ENCODE peak calls at places on chromosomes 4 and X, in seven cellular contexts. A, R, Y, W, L, O and N are unnamed samples.

GRCh38 chr4:8160572-8160971 is 2.0 kb upstream of the ABLIM2 start:
- DNase-seq in A (no peak), O (no peak), W (no peak), L (no peak), R (no peak), Y (no peak), N (no peak)

GRCh38 chr4:63563288-63564014 is 845.8 kb downstream of the TECRL start:
- DNase-seq in A (no peak), L (peak), O (no peak), Y (no peak), R (no peak), W (peak), N (no peak)

GRCh38 chr4:169620846-169621228 is 459 bp downstream of the CLCN3 start:
- DNase-seq in W (no peak), Y (no peak), A (no peak), O (peak), L (peak), R (no peak), N (no peak)

GRCh38 chrX:69503228-69503834 is 795 bp upstream of the NALF2 start:
- DNase-seq in L (no peak), W (no peak), O (no peak), A (peak), R (peak), Y (no peak), N (no peak)

GRCh38 chr4:20773144-20773997 is 73.1 kb downstream of the PACRGL start:
- DNase-seq in R (peak), L (peak), A (peak), Y (peak), W (peak), O (peak), N (no peak)

GRCh38 chrX:25523574-25523973 is 507.8 kb upstream of the ARX start:
- DNase-seq in W (peak), A (peak), L (peak), R (peak), Y (peak), O (no peak), N (no peak)

GRCh38 chr4:79121875-79122358 is 182.7 kb upstream of the PAQR3 start:
- DNase-seq in R (no peak), O (no peak), A (no peak), Y (no peak), W (no peak), L (no peak), N (no peak)

GRCh38 chrX:106168107-106168506 is at the start of gene PWWP3B:
- DNase-seq in O (peak), A (peak), L (peak), W (peak), R (peak), Y (peak), N (no peak)

GRCh38 chrX:110852180-110852579 is 56.6 kb upstream of the CHRDL1 start:
- DNase-seq in Y (peak), R (peak), O (no peak), L (peak), A (peak), W (peak), N (no peak)

GRCh38 chr4:70737006-70737405 is 15.2 kb downstream of the RUFY3 start:
- DNase-seq in A (peak), O (no peak), R (no peak), L (no peak), Y (no peak), W (no peak), N (no peak)

GRCh38 chrX:18574591-18574990 is 97.3 kb downstream of the RS1 start:
- DNase-seq in L (peak), O (no peak), Y (peak), A (peak), W (peak), R (peak), N (no peak)

GRCh38 chrX:133776072-133776471 is 209.3 kb downstream of the GPC3 start:
- DNase-seq in Y (peak), R (no peak), W (peak), L (peak), A (peak), O (peak), N (no peak)

GRCh38 chr4:106569151-106570029 is 200.8 kb upstream of the GIMD1 start:
- DNase-seq in L (no peak), A (no peak), W (peak), Y (peak), O (no peak), R (no peak), N (no peak)

GRCh38 chrX:24838624-24839023 is 144.9 kb downstream of the POLA1 start:
- DNase-seq in L (peak), R (peak), O (no peak), Y (peak), W (peak), A (peak), N (no peak)

GRCh38 chrX:20432048-20432447 is 165.3 kb upstream of the RPS6KA3 start:
- DNase-seq in R (peak), O (no peak), A (peak), W (peak), L (peak), Y (no peak), N (no peak)

GRCh38 chr4:40606239-40606767 is 23.4 kb downstream of the RBM47 start:
- DNase-seq in O (no peak), Y (no peak), L (no peak), A (no peak), R (no peak), W (no peak), N (no peak)

GRCh38 chrX:66676990-66677389 is 38.1 kb upstream of the EDA2R start:
- DNase-seq in A (peak), O (no peak), R (peak), Y (peak), W (peak), L (peak), N (no peak)

GRCh38 chr4:156109943-156110925 is 156.6 kb upstream of the CTSO start:
- DNase-seq in O (no peak), Y (peak), L (peak), R (peak), W (peak), A (peak), N (no peak)

GRCh38 chrX:97238632-97239031 is 354.9 kb downstream of the RPA4 start:
- DNase-seq in R (peak), Y (peak), L (peak), W (peak), O (no peak), A (peak), N (no peak)

GRCh38 chr4:28686618-28687017 is 1826.0 kb downstream of the STIM2 start:
- DNase-seq in Y (no peak), O (peak), R (peak), L (peak), W (peak), A (peak), N (no peak)

GRCh38 chr4:128328106-128328505 is 40.5 kb upstream of the PGRMC2 start:
- DNase-seq in O (no peak), A (no peak), Y (no peak), R (no peak), W (no peak), L (no peak), N (no peak)

GRCh38 chrX:45454235-45454634 is 253.6 kb upstream of the DIPK2B start:
- DNase-seq in L (no peak), R (no peak), Y (no peak), A (no peak), W (no peak), O (no peak), N (no peak)

GRCh38 chrX:6021316-6022091 is 207.2 kb downstream of the NLGN4X start:
- DNase-seq in W (peak), A (peak), O (peak), L (peak), R (peak), Y (no peak), N (no peak)

GRCh38 chr4:153116101-153116680 is 88.1 kb upstream of the TRIM2 start:
- DNase-seq in L (no peak), R (no peak), O (no peak), A (no peak), Y (no peak), W (no peak), N (no peak)

GRCh38 chrX:72126048-72126415 is 5.7 kb downstream of the RTL5 start:
- DNase-seq in O (no peak), R (peak), W (no peak), L (peak), Y (no peak), A (peak), N (no peak)

GRCh38 chr4:92270908-92271307 is 32.9 kb upstream of the GRID2 start:
- DNase-seq in A (peak), O (no peak), L (peak), W (no peak), Y (no peak), R (peak), N (no peak)

GRCh38 chrX:39772057-39772832 is 325.5 kb downstream of the BCOR start:
- DNase-seq in Y (peak), O (no peak), R (no peak), L (no peak), A (peak), W (peak), N (no peak)

GRCh38 chr4:19216495-19216894 is 1035.2 kb upstream of the SLIT2 start:
- DNase-seq in A (no peak), R (no peak), O (no peak), L (no peak), W (no peak), Y (no peak), N (no peak)

GRCh38 chr4:77052352-77052751 is 23.4 kb downstream of the CCNI start:
- DNase-seq in Y (peak), R (peak), A (peak), L (peak), W (peak), O (peak), N (peak)

GRCh38 chr4:6889736-6890324 is 19.8 kb upstream of the TBC1D14 start:
- DNase-seq in Y (no peak), W (no peak), L (no peak), O (no peak), A (no peak), R (no peak), N (no peak)

GRCh38 chr4:138890921-138891570 is 124.5 kb upstream of the NOCT start:
- DNase-seq in Y (no peak), R (no peak), W (no peak), O (no peak), A (no peak), L (no peak), N (no peak)

GRCh38 chr4:13903061-13903460 is 275.5 kb upstream of the BOD1L1 start:
- DNase-seq in W (peak), L (no peak), A (no peak), R (no peak), Y (no peak), O (no peak), N (no peak)

GRCh38 chr4:127120706-127121105 is 512.1 kb upstream of the INTU start:
- DNase-seq in L (no peak), R (no peak), Y (no peak), A (no peak), O (no peak), W (no peak), N (no peak)

GRCh38 chr4:127126718-127127117 is 506.0 kb upstream of the INTU start:
- DNase-seq in Y (no peak), L (no peak), W (no peak), O (no peak), A (no peak), R (no peak), N (no peak)

GRCh38 chr4:127124919-127125318 is 507.8 kb upstream of the INTU start:
- DNase-seq in O (no peak), Y (no peak), R (peak), A (peak), W (peak), L (peak), N (no peak)
- TF ChIP-seq CTCF in O (no peak), Y (no peak), R (no peak), A (no peak), W (peak), L (peak), N (no peak)

GRCh38 chr4:145482209-145483021 is 762 bp downstream of the SMAD1 start:
- DNase-seq in R (peak), O (peak), A (peak), Y (peak), L (peak), W (peak), N (peak)
- TF ChIP-seq CTCF in R (no peak), O (no peak), A (peak), Y (no peak), L (no peak), W (no peak), N (no peak)

GRCh38 chr4:175252642-175253041 is 334.5 kb downstream of the ADAM29 start:
- DNase-seq in L (no peak), R (no peak), O (no peak), Y (no peak), W (no peak), A (no peak), N (no peak)

GRCh38 chr4:175253184-175253902 is 335.2 kb downstream of the ADAM29 start:
- DNase-seq in Y (no peak), R (peak), A (no peak), O (no peak), L (peak), W (peak), N (no peak)
- TF ChIP-seq CTCF in Y (no peak), R (peak), A (no peak), O (no peak), L (peak), W (peak), N (no peak)

DNA sequence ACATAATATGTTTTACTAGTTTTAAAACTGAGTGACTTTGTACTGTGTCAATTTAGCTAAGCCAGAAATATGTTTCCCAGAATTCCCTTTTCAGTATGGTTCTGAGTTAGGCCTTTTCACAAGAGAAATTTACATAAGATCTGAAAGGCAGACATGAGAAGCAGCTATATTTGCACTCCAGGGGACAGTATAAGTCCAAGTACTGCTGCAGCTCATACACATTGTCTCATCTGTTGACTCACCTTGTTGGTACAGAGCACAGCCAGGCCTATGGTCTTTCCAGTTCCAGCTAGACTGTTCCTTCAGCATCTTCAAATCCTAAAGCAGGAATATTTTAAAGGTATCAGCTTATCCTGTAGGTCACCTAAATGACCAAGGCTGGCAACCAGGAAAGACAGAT is 53.5 kb downstream of the BMP3 start:
- DNase-seq in A (peak), L (peak), O (no peak), Y (peak), R (peak), W (peak), N (no peak)
- TF ChIP-seq CTCF in A (peak), L (peak), O (peak), Y (no peak), R (peak), W (peak), N (no peak)

GRCh38 chr4:95694411-95694810 is 145.5 kb upstream of the PDHA2 start:
- DNase-seq in R (peak), Y (peak), O (no peak), L (no peak), W (peak), A (no peak), N (no peak)

GRCh38 chr4:95693594-95693993 is 144.8 kb upstream of the UNC5C start:
- DNase-seq in R (peak), W (peak), Y (no peak), A (peak), L (peak), O (no peak), N (no peak)
- TF ChIP-seq CTCF in R (peak), W (peak), Y (no peak), A (peak), L (peak), O (no peak), N (no peak)

GRCh38 chrX:29233592-29234179 is 646.4 kb downstream of the IL1RAPL1 start:
- DNase-seq in O (no peak), R (no peak), A (no peak), L (no peak), W (no peak), Y (no peak), N (no peak)

GRCh38 chrX:29229802-29230201 is 642.6 kb downstream of the IL1RAPL1 start:
- DNase-seq in R (no peak), O (no peak), W (peak), Y (no peak), L (no peak), A (no peak), N (no peak)

DNA sequence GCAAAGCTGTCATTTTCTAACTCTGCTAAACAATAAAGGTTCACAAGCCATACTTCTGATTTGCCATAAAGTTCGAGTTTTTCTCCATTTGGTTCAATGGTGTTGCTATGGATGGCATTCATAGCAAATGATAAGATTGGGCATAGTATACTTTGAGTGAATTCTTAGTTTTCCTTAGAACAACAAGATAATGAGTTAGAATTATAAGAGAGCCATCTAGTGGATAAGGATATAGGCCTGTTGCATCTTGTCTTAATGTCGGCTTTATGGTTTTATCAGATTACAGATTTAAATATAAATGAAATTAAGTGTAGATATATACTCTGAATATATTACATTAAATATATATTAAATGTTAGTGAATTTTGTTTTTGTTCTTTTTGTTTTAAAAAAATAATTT is 644.6 kb downstream of the IL1RAPL1 start:
- DNase-seq in W (peak), Y (no peak), O (no peak), A (peak), R (peak), L (peak), N (no peak)
- TF ChIP-seq CTCF in W (no peak), Y (no peak), O (peak), A (peak), R (peak), L (peak), N (no peak)

DNA sequence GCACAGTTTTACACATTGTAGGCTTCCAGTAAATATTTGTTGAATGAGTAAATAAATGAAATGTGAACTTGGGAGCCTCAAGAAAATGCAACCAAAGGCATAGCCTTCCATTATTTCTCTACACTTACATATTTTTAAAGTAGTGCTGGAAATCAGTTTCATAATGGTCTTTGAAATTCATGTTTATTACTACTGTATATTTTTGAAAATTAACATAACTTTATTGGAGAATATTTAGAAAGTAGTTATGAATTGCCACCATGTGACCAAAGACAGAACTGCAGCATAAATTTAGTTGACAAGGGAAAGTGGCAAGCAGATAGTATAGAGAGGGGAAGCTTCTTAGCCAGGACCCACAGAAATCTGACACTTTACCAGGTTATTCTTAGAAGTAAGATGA is 6.4 kb downstream of the TCEAL8 start:
- DNase-seq in A (peak), W (peak), L (peak), O (no peak), R (peak), Y (no peak), N (no peak)
- TF ChIP-seq CTCF in A (peak), W (peak), L (peak), O (peak), R (peak), Y (peak), N (no peak)

DNA sequence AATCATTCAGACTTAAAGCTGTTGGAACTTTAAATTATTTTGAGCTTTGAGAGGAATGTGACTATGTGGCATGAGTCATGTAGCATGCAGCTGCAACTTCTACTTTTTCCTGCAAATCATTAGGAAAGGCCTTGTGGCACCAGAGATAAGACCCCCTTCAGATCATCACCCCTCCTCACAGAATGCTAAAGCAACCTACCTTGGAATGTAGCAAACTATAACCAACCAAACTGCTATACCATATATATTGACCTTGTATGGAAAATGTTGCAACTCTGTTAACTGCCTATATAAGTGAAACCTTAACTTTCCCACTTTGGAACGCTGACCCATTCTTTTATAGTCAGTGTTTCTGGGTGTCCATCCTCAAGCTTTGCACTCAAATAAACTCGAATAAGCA is 32.0 kb downstream of the ATXN3L start:
- DNase-seq in A (peak), Y (no peak), O (no peak), L (peak), R (peak), W (no peak), N (no peak)
- TF ChIP-seq CTCF in A (no peak), Y (no peak), O (no peak), L (no peak), R (no peak), W (no peak), N (no peak)

DNA sequence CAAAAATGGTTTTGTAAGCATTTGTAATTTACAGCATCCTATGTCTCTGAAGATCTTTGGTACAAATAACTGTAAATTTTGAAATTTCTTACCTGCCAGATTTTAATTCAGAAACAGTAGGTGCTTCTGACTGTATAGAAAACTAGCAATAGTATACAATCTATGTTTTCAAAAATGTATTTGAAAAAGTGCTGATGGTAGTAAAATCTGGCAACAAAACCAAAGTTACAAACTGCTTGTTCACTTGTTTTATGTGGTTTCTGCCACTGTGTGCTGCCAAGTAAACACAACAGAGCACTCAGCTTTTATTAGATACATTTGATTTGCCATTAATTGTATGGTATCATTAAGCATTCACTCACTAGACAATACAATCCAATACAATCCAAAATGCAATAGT is 206.1 kb downstream of the CPE start:
- DNase-seq in W (no peak), O (no peak), R (no peak), A (no peak), L (no peak), Y (no peak), N (no peak)
- TF ChIP-seq CTCF in W (no peak), O (no peak), R (no peak), A (no peak), L (no peak), Y (no peak), N (no peak)